ENCODE peak calls at places on chromosomes 13 and 19, in six cellular contexts. M is K562, E is SK-N-SH, R is A549, Y is HepG2, N is GM12878. S is an unnamed sample.

GRCh38 chr13:67224148-67224846 is 5.8 kb downstream of the PCDH9 start:
- DNase-seq in M (peak; percentile 58), E (peak; percentile 62), R (peak; percentile 88), Y (peak; percentile 56), N (no peak), S (no peak)

GRCh38 chr13:100389617-100390016 is 199.0 kb downstream of the GGACT start:
- DNase-seq in M (no peak), E (no peak), R (no peak), Y (no peak), N (no peak), S (no peak)

GRCh38 chr19:46963093-46963734 is 56.4 kb upstream of the NPAS1 start:
- DNase-seq in M (no peak), E (no peak), R (no peak), Y (no peak), N (no peak), S (no peak)

GRCh38 chr13:70835349-70835748 is 727.1 kb upstream of the KLHL1 start:
- DNase-seq in M (no peak), E (peak; percentile 14), R (no peak), Y (no peak), N (no peak), S (no peak)

GRCh38 chr19:33459220-33459619 is 62.4 kb downstream of the PEPD start:
- DNase-seq in M (no peak), E (peak; percentile 36), R (no peak), Y (no peak), N (no peak), S (no peak)

GRCh38 chr13:73056054-73056962 is 2.5 kb upstream of the KLF5 start:
- DNase-seq in M (no peak), E (no peak), R (peak; percentile 76), Y (peak; percentile 70), N (no peak), S (no peak)

GRCh38 chr13:30394798-30395191 is 27.5 kb upstream of the UBE2L5 start:
- DNase-seq in M (no peak), E (no peak), R (no peak), Y (no peak), N (peak; percentile 61), S (no peak)

GRCh38 chr13:60398949-60399589 is 2.0 kb downstream of the TDRD3 start:
- DNase-seq in M (peak; percentile 6), E (no peak), R (no peak), Y (no peak), N (no peak), S (no peak)

GRCh38 chr13:30928971-30929370 is 3.5 kb upstream of the TEX26 start:
- DNase-seq in M (no peak), E (no peak), R (no peak), Y (no peak), N (no peak), S (no peak)

GRCh38 chr13:113742445-113743120 is 16.4 kb upstream of the TMEM255B start:
- DNase-seq in M (no peak), E (no peak), R (no peak), Y (no peak), N (no peak), S (no peak)

GRCh38 chr19:38155453-38155852 is 68.6 kb downstream of the DPF1 start:
- DNase-seq in M (peak; percentile 63), E (no peak), R (peak; percentile 59), Y (no peak), N (no peak), S (no peak)

GRCh38 chr19:16571283-16571682 is 932 bp downstream of the SLC35E1 start:
- DNase-seq in M (no peak), E (no peak), R (no peak), Y (peak; percentile 10), N (no peak), S (no peak)

GRCh38 chr13:28636078-28636477 is 22.9 kb upstream of the POMP start:
- DNase-seq in M (no peak), E (no peak), R (no peak), Y (no peak), N (no peak), S (no peak)

GRCh38 chr13:107370036-107370785 is 802.3 kb upstream of the ARGLU1 start:
- DNase-seq in M (no peak), E (no peak), R (no peak), Y (no peak), N (no peak), S (no peak)

GRCh38 chr19:30390356-30390988 is 18.3 kb downstream of the ZNF536 start:
- DNase-seq in M (no peak), E (no peak), R (no peak), Y (no peak), N (no peak), S (no peak)

GRCh38 chr13:64723735-64724134 is 2506.4 kb downstream of the PCDH9 start:
- DNase-seq in M (no peak), E (peak; percentile 51), R (peak; percentile 90), Y (peak; percentile 62), N (no peak), S (peak; percentile 10)

GRCh38 chr19:2327773-2328400 is 499 bp downstream of the LSM7 start:
- DNase-seq in M (no peak), E (peak; percentile 72), R (no peak), Y (peak; percentile 32), N (peak; percentile 86), S (no peak)

GRCh38 chr13:92029641-92030040 is 631.2 kb downstream of the GPC5 start:
- DNase-seq in M (no peak), E (no peak), R (no peak), Y (no peak), N (no peak), S (no peak)

GRCh38 chr19:37468961-37469777 is at the start of gene ZNF570:
- DNase-seq in M (peak; percentile 7), E (peak; percentile 85), R (peak; percentile 95), Y (peak; percentile 72), N (peak; percentile 44), S (peak; percentile 59)

GRCh38 chr19:51123381-51124186 is 1.1 kb upstream of the SIGLEC9 start:
- DNase-seq in M (no peak), E (no peak), R (no peak), Y (no peak), N (no peak), S (no peak)

GRCh38 chr19:34957830-34958751 is 5.9 kb downstream of the ZNF792 start:
- DNase-seq in M (no peak), E (no peak), R (peak; percentile 53), Y (no peak), N (no peak), S (no peak)

GRCh38 chr13:49859568-49859967 is 67.1 kb upstream of the KPNA3 start:
- DNase-seq in M (no peak), E (no peak), R (peak; percentile 85), Y (peak; percentile 72), N (no peak), S (no peak)

GRCh38 chr19:57771417-57771816 is 1.9 kb downstream of the ZNF586 start:
- DNase-seq in M (no peak), E (no peak), R (no peak), Y (no peak), N (no peak), S (no peak)

GRCh38 chr13:31051999-31052398 is 109.7 kb downstream of the HSPH1 start:
- DNase-seq in M (no peak), E (no peak), R (peak; percentile 50), Y (no peak), N (no peak), S (no peak)

GRCh38 chr19:31255174-31255862 is 93.9 kb downstream of the TSHZ3 start:
- DNase-seq in M (no peak), E (no peak), R (no peak), Y (no peak), N (no peak), S (no peak)

GRCh38 chr19:10946964-10947657 is 13.7 kb upstream of the SMARCA4 start:
- DNase-seq in M (no peak), E (no peak), R (peak; percentile 32), Y (no peak), N (no peak), S (no peak)

GRCh38 chr19:33090179-33090578 is 9.2 kb downstream of the GPATCH1 start:
- DNase-seq in M (no peak), E (no peak), R (no peak), Y (no peak), N (no peak), S (no peak)

GRCh38 chr13:49400755-49401659 is 42.9 kb downstream of the CAB39L start:
- DNase-seq in M (no peak), E (peak; percentile 5), R (no peak), Y (no peak), N (no peak), S (no peak)

GRCh38 chr13:113642563-113642962 is 15.4 kb downstream of the ATP4B start:
- DNase-seq in M (no peak), E (no peak), R (no peak), Y (no peak), N (no peak), S (no peak)

DNA sequence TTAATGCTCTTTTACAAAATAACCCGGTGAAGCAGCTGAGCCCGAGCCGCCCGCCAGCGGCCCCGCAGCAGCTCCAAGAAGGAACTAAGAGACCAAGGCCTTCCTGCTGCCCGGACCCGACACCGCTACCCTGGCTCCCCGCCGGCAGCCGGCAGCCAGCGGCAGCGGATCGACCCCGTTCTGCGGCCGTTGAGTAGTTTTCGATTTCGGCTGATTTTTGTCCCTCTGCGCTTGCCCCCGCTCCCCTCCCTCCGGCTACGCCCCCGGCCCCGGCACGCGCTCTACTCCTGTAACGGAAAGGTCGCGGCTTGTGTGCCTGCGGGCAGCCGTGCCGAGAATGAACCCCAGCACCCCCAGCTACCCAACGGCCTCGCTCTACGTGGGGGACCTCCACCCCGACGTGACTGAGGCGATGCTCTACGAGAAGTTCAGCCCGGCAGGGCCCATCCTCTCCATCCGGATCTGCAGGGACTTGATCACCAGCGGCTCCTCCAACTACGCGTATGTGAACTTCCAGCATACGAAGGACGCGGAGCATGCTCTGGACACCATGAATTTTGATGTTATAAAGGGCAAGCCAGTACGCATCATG is at the start of gene PABPC3:
- DNase-seq in M (no peak), E (no peak), R (no peak), Y (no peak), N (no peak), S (no peak)
- H3K4me3 ChIP-seq in M (no peak within 1 kb of the TSS), E (no peak within 1 kb of the TSS), R (no peak within 1 kb of the TSS), Y (no peak within 1 kb of the TSS), N (no peak within 1 kb of the TSS), S (no peak within 1 kb of the TSS)

GRCh38 chr13:77637583-77637982 is 59.9 kb upstream of the SLAIN1 start:
- DNase-seq in M (no peak), E (no peak), R (no peak), Y (no peak), N (no peak), S (no peak)
- H3K4me2 ChIP-seq in M (no peak overlapping the region), E (no peak overlapping the region), R (no peak overlapping the region), Y (no peak overlapping the region), N (no peak overlapping the region), S (no peak overlapping the region)

GRCh38 chr19:12200020-12200419 is 37.1 kb downstream of the ZNF136 start:
- DNase-seq in M (no peak), E (no peak), R (no peak), Y (no peak), N (no peak), S (no peak)
- TF ChIP-seq CHD2 in M (no peak), E (no peak), R (no peak), Y (no peak), N (no peak), S (no peak)

DNA sequence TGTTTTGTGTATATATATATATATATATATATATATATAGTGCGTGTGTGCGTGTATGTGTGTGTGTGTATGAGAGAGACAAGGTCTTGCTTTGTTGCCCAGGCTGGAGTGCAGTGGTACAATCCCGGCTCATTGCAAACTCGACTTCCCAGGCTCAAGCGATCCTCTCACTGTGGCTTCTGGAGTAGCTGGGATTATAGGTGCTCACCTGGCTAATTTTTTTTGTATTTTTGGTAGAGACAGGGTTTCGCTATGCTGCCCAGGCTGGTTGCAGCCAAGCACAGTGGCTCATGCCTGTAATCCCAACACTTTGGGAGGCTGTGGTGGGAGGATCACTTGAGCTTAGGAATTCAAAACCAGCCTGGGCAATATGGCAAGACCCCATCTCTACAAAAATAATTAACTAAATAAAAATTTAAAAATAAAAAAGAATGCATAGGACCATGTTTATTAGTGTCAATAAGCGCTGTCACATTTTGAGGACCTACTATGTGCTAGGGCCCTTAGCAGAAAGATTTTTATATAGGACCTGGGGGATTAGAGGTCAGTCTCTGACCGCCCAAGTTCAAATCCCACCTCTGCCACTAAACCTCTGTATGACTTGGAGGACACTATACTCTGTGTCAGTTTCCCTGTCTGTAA is 1.8 kb downstream of the PVR start:
- DNase-seq in M (no peak), E (no peak), R (peak; percentile 62), Y (no peak), N (no peak), S (no peak)
- H3K4me3 ChIP-seq in M (no peak overlapping the region), E (peak overlapping the region; percentile 45), R (peak overlapping the region; percentile 39), Y (no peak overlapping the region), N (no peak overlapping the region), S (no peak overlapping the region)